ENCODE peak calls at places on chromosomes 5 and 9, in four cellular contexts. One of them, this sample, is unnamed.
A peak's percentile ranks its signal among the peaks of the same experiment; 100 is the strongest.

GRCh38 chr5:43040287-43041098 is at the start of gene ANXA2R:
- DNase-seq in WTC11: peak; percentile 91
- DNase-seq in GM12878: no peak
- DNase-seq in K562: peak; percentile 70
- DNase-seq in this sample: peak; percentile 81

GRCh38 chr5:44943637-44944036 is 134.9 kb downstream of the MRPS30 start:
- DNase-seq in WTC11: no peak
- DNase-seq in GM12878: no peak
- DNase-seq in K562: no peak
- DNase-seq in this sample: no peak

GRCh38 chr5:89120719-89121118 is 237.7 kb upstream of the MEF2C start:
- DNase-seq in WTC11: no peak
- DNase-seq in GM12878: no peak
- DNase-seq in K562: no peak
- DNase-seq in this sample: no peak

GRCh38 chr9:71725590-71726338 is 42.5 kb downstream of the CEMIP2 start:
- DNase-seq in WTC11: no peak
- DNase-seq in GM12878: no peak
- DNase-seq in K562: peak; percentile 24
- DNase-seq in this sample: peak; percentile 95

GRCh38 chr9:7782390-7783120 is 17.0 kb downstream of the DMAC1 start:
- DNase-seq in WTC11: no peak
- DNase-seq in GM12878: no peak
- DNase-seq in K562: no peak
- DNase-seq in this sample: no peak

GRCh38 chr5:83397658-83398057 is 73.9 kb upstream of the VCAN start:
- DNase-seq in WTC11: no peak
- DNase-seq in GM12878: no peak
- DNase-seq in K562: no peak
- DNase-seq in this sample: no peak

GRCh38 chr5:1161108-1161831 is 40.1 kb upstream of the SLC6A19 start:
- DNase-seq in WTC11: no peak
- DNase-seq in GM12878: no peak
- DNase-seq in K562: no peak
- DNase-seq in this sample: peak; percentile 94

GRCh38 chr5:153919161-153919560 is 119.5 kb downstream of the FAM114A2 start:
- DNase-seq in WTC11: no peak
- DNase-seq in GM12878: no peak
- DNase-seq in K562: no peak
- DNase-seq in this sample: no peak

GRCh38 chr5:97164846-97165245 is 18.2 kb downstream of the RIOK2 start:
- DNase-seq in WTC11: no peak
- DNase-seq in GM12878: no peak
- DNase-seq in K562: no peak
- DNase-seq in this sample: no peak
- TF ChIP-seq TCF7 in WTC11: no peak
- TF ChIP-seq TCF7 in GM12878: no peak
- TF ChIP-seq TCF7 in K562: no peak
- TF ChIP-seq TCF7 in this sample: no peak

DNA sequence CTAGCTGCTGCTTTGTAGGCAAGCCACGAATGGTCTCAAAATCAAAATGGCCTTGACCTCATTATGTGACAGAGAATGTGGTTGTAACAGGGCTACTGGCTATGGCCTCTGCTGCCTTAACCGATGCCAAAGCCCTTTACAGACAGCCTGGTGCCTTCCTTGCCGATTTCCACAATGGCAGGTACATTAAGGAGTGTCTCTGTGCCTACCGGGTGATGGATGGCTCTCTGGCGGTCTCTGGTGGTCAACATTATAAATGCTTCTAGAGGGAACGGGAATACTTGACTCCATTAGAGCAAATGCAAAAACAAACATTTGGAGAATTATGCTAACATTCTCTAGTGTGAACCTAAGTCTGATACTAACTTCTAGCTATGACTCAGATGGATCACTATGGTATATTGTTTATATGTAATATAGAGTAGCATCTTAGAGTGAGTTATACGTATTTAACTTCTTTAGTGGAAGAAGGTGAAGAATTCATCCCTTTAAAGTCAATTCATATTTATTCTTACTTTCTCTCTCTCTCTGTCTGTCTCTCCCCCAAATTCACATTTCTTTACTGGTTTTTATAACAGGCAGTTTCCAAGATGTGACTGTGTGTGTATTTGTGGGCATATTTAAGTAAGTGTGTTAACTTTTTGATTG is 52.5 kb downstream of the RPS23 start:
- DNase-seq in WTC11: peak; percentile 73
- DNase-seq in GM12878: peak; percentile 37
- DNase-seq in K562: peak; percentile 72
- DNase-seq in this sample: peak; percentile 55
- TF ChIP-seq TCF7 in WTC11: no peak
- TF ChIP-seq TCF7 in GM12878: no peak
- TF ChIP-seq TCF7 in K562: no peak
- TF ChIP-seq TCF7 in this sample: no peak

GRCh38 chr5:124735169-124735858 is 11.1 kb downstream of the ZNF608 start:
- DNase-seq in WTC11: peak; percentile 71
- DNase-seq in GM12878: no peak
- DNase-seq in K562: peak; percentile 56
- DNase-seq in this sample: no peak
- TF ChIP-seq TCF7 in WTC11: no peak
- TF ChIP-seq TCF7 in GM12878: no peak
- TF ChIP-seq TCF7 in K562: no peak
- TF ChIP-seq TCF7 in this sample: no peak

GRCh38 chr5:160083012-160083436 is 36.2 kb downstream of the PWWP2A start:
- DNase-seq in WTC11: no peak
- DNase-seq in GM12878: no peak
- DNase-seq in K562: no peak
- DNase-seq in this sample: no peak
- TF ChIP-seq TCF7 in WTC11: no peak
- TF ChIP-seq TCF7 in GM12878: no peak
- TF ChIP-seq TCF7 in K562: no peak
- TF ChIP-seq TCF7 in this sample: no peak

GRCh38 chr9:33377089-33377715 is 25.2 kb downstream of the AQP7 start:
- DNase-seq in WTC11: no peak
- DNase-seq in GM12878: no peak
- DNase-seq in K562: peak; percentile 29
- DNase-seq in this sample: no peak

GRCh38 chr9:33380390-33381094 is 21.8 kb downstream of the AQP7 start:
- DNase-seq in WTC11: no peak
- DNase-seq in GM12878: no peak
- DNase-seq in K562: no peak
- DNase-seq in this sample: no peak

GRCh38 chr9:33378121-33378795 is 24.1 kb downstream of the AQP7 start:
- DNase-seq in WTC11: no peak
- DNase-seq in GM12878: no peak
- DNase-seq in K562: no peak
- DNase-seq in this sample: no peak

GRCh38 chr9:33379666-33380389 is 22.5 kb downstream of the AQP7 start:
- DNase-seq in WTC11: no peak
- DNase-seq in GM12878: no peak
- DNase-seq in K562: no peak
- DNase-seq in this sample: no peak

GRCh38 chr9:33381231-33381791 is 21.1 kb downstream of the AQP7 start:
- DNase-seq in WTC11: peak; percentile 87
- DNase-seq in GM12878: no peak
- DNase-seq in K562: no peak
- DNase-seq in this sample: peak; percentile 57
- TF ChIP-seq TCF7 in WTC11: no peak
- TF ChIP-seq TCF7 in GM12878: no peak
- TF ChIP-seq TCF7 in K562: no peak
- TF ChIP-seq TCF7 in this sample: no peak

This sample was measured in HepG2.